ENCODE peak calls at places on chromosome 7, in five cellular contexts. One of them, this sample, is unnamed.

GRCh38 chr7:132191418-132191817 is 384.9 kb downstream of the PLXNA4 start:
- DNase-seq in GM06990: no peak
- DNase-seq in astrocyte of the spinal cord: peak; percentile 2
- DNase-seq in colonic mucosa: no peak
- DNase-seq in fibroblast of pulmonary artery: peak; percentile 8
- DNase-seq in this sample: no peak

GRCh38 chr7:92230547-92230946 is 15.2 kb downstream of the KRIT1 start:
- DNase-seq in GM06990: no peak
- DNase-seq in astrocyte of the spinal cord: no peak
- DNase-seq in colonic mucosa: no peak
- DNase-seq in fibroblast of pulmonary artery: no peak
- DNase-seq in this sample: no peak

GRCh38 chr7:50662059-50662689 is 97.0 kb upstream of the DDC start:
- DNase-seq in GM06990: no peak
- DNase-seq in astrocyte of the spinal cord: no peak
- DNase-seq in colonic mucosa: no peak
- DNase-seq in fibroblast of pulmonary artery: no peak
- DNase-seq in this sample: no peak

GRCh38 chr7:99102361-99102760 is 41.5 kb downstream of the SMURF1 start:
- DNase-seq in GM06990: no peak
- DNase-seq in astrocyte of the spinal cord: no peak
- DNase-seq in colonic mucosa: no peak
- DNase-seq in fibroblast of pulmonary artery: no peak
- DNase-seq in this sample: no peak

GRCh38 chr7:114631249-114631822 is 216.7 kb downstream of the FOXP2 start:
- DNase-seq in GM06990: peak; percentile 25
- DNase-seq in astrocyte of the spinal cord: no peak
- DNase-seq in colonic mucosa: no peak
- DNase-seq in fibroblast of pulmonary artery: no peak
- DNase-seq in this sample: no peak

GRCh38 chr7:140696024-140696678 is 357 bp upstream of the NDUFB2 start:
- DNase-seq in GM06990: no peak
- DNase-seq in astrocyte of the spinal cord: peak; percentile 94
- DNase-seq in colonic mucosa: peak; percentile 97
- DNase-seq in fibroblast of pulmonary artery: peak; percentile 89
- DNase-seq in this sample: peak; percentile 93

GRCh38 chr7:46385662-46386309 is 464.7 kb upstream of the IGFBP3 start:
- DNase-seq in GM06990: no peak
- DNase-seq in astrocyte of the spinal cord: peak; percentile 91
- DNase-seq in colonic mucosa: no peak
- DNase-seq in fibroblast of pulmonary artery: peak; percentile 82
- DNase-seq in this sample: peak; percentile 86

GRCh38 chr7:149147072-149147729 is at the start of gene ZNF398:
- DNase-seq in GM06990: peak; percentile 90
- DNase-seq in astrocyte of the spinal cord: peak; percentile 66
- DNase-seq in colonic mucosa: peak; percentile 74
- DNase-seq in fibroblast of pulmonary artery: peak; percentile 80
- DNase-seq in this sample: peak; percentile 73

GRCh38 chr7:6026011-6026819 is 5.0 kb upstream of the ANKRD61 start:
- DNase-seq in GM06990: peak; percentile 44
- DNase-seq in astrocyte of the spinal cord: peak; percentile 29
- DNase-seq in colonic mucosa: peak; percentile 91
- DNase-seq in fibroblast of pulmonary artery: peak; percentile 32
- DNase-seq in this sample: peak; percentile 58

GRCh38 chr7:129525225-129525862 is 23.0 kb downstream of the SMKR1 start:
- DNase-seq in GM06990: no peak
- DNase-seq in astrocyte of the spinal cord: no peak
- DNase-seq in colonic mucosa: no peak
- DNase-seq in fibroblast of pulmonary artery: no peak
- DNase-seq in this sample: no peak

GRCh38 chr7:20700491-20701231 is 85.2 kb downstream of the ABCB5 start:
- DNase-seq in GM06990: no peak
- DNase-seq in astrocyte of the spinal cord: no peak
- DNase-seq in colonic mucosa: no peak
- DNase-seq in fibroblast of pulmonary artery: no peak
- DNase-seq in this sample: no peak

GRCh38 chr7:151313857-151314256 is 27.8 kb upstream of the NUB1 start:
- DNase-seq in GM06990: no peak
- DNase-seq in astrocyte of the spinal cord: no peak
- DNase-seq in colonic mucosa: peak; percentile 28
- DNase-seq in fibroblast of pulmonary artery: peak; percentile 22
- DNase-seq in this sample: peak; percentile 48

GRCh38 chr7:81776972-81777371 is 7.1 kb upstream of the HGF start:
- DNase-seq in GM06990: no peak
- DNase-seq in astrocyte of the spinal cord: no peak
- DNase-seq in colonic mucosa: no peak
- DNase-seq in fibroblast of pulmonary artery: no peak
- DNase-seq in this sample: no peak
- TF ChIP-seq CTCF in GM06990: no peak
- TF ChIP-seq CTCF in astrocyte of the spinal cord: peak; percentile 16
- TF ChIP-seq CTCF in colonic mucosa: no peak
- TF ChIP-seq CTCF in fibroblast of pulmonary artery: no peak
- TF ChIP-seq CTCF in this sample: no peak

DNA sequence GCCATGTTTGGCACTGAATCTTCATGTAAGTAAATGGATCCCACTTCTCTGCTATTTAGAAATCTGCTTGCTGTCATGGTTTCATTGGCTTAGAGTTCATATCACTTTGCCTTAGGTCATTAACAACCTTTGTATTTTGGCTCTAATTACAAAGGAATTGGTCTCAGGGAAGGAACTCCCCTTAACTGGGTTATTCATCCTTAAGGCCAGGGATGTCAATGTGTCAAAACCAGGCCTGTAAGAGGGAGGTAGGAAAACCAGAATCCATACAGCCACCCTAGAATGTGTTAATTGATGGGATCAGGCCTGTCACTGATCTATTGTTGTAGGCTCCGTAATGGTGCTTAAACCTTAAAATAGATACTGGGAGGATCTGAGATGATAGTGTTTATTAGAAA is 67.3 kb downstream of the ST7 start:
- DNase-seq in GM06990: no peak
- DNase-seq in astrocyte of the spinal cord: no peak
- DNase-seq in colonic mucosa: no peak
- DNase-seq in fibroblast of pulmonary artery: no peak
- DNase-seq in this sample: no peak
- H3K4me3 ChIP-seq in GM06990: no peak overlapping the region
- H3K4me3 ChIP-seq in astrocyte of the spinal cord: peak overlapping the region; percentile 36
- H3K4me3 ChIP-seq in colonic mucosa: no peak overlapping the region
- H3K4me3 ChIP-seq in fibroblast of pulmonary artery: peak overlapping the region; percentile 46
- H3K4me3 ChIP-seq in this sample: no peak overlapping the region

GRCh38 chr7:17062433-17063383 is 180.9 kb upstream of the AGR3 start:
- DNase-seq in GM06990: no peak
- DNase-seq in astrocyte of the spinal cord: peak; percentile 32
- DNase-seq in colonic mucosa: no peak
- DNase-seq in fibroblast of pulmonary artery: peak; percentile 42
- DNase-seq in this sample: peak; percentile 41
- TF ChIP-seq CTCF in GM06990: no peak
- TF ChIP-seq CTCF in astrocyte of the spinal cord: peak; percentile 34
- TF ChIP-seq CTCF in colonic mucosa: no peak
- TF ChIP-seq CTCF in fibroblast of pulmonary artery: peak; percentile 34
- TF ChIP-seq CTCF in this sample: peak; percentile 21

GRCh38 chr7:32163141-32163806 is 93.1 kb upstream of the PDE1C start:
- DNase-seq in GM06990: no peak
- DNase-seq in astrocyte of the spinal cord: peak; percentile 96
- DNase-seq in colonic mucosa: peak; percentile 38
- DNase-seq in fibroblast of pulmonary artery: peak; percentile 85
- DNase-seq in this sample: peak; percentile 95
- H3K4me3 ChIP-seq in GM06990: no peak overlapping the region
- H3K4me3 ChIP-seq in astrocyte of the spinal cord: no peak overlapping the region
- H3K4me3 ChIP-seq in colonic mucosa: no peak overlapping the region
- H3K4me3 ChIP-seq in fibroblast of pulmonary artery: no peak overlapping the region
- H3K4me3 ChIP-seq in this sample: no peak overlapping the region

GRCh38 chr7:104341545-104341944 is 13.1 kb downstream of the LHFPL3 start:
- DNase-seq in GM06990: no peak
- DNase-seq in astrocyte of the spinal cord: no peak
- DNase-seq in colonic mucosa: no peak
- DNase-seq in fibroblast of pulmonary artery: no peak
- DNase-seq in this sample: no peak
- TF ChIP-seq CTCF in GM06990: peak; percentile 59
- TF ChIP-seq CTCF in astrocyte of the spinal cord: peak; percentile 11
- TF ChIP-seq CTCF in colonic mucosa: no peak
- TF ChIP-seq CTCF in fibroblast of pulmonary artery: no peak
- TF ChIP-seq CTCF in this sample: no peak

GRCh38 chr7:27165089-27165654 is at the start of gene HOXA9:
- DNase-seq in GM06990: no peak
- DNase-seq in astrocyte of the spinal cord: peak; percentile 83
- DNase-seq in colonic mucosa: peak; percentile 90
- DNase-seq in fibroblast of pulmonary artery: no peak
- DNase-seq in this sample: no peak
- H3K4me3 ChIP-seq in GM06990: no peak within 1 kb of the TSS
- H3K4me3 ChIP-seq in astrocyte of the spinal cord: peak within 1 kb of the TSS; percentile 47
- H3K4me3 ChIP-seq in colonic mucosa: peak within 1 kb of the TSS; percentile 64
- H3K4me3 ChIP-seq in fibroblast of pulmonary artery: no peak within 1 kb of the TSS
- H3K4me3 ChIP-seq in this sample: no peak within 1 kb of the TSS